ENCODE peak calls at places on chromosomes 12 and 14, in seven cellular contexts. M, X, L, H, K, S and Y are unnamed samples.

GRCh38 chr12:88793091-88793490 is 212.8 kb upstream of the KITLG start:
- DNase-seq in X (no peak), H (no peak), S (no peak), L (no peak), K (no peak), M (no peak), Y (no peak)

GRCh38 chr12:97968641-97969171 is 506.1 kb downstream of the RMST start:
- DNase-seq in M (no peak), L (no peak), X (no peak), S (no peak), H (no peak), K (no peak), Y (no peak)

GRCh38 chr12:104701756-104702155 is 245.0 kb downstream of the CHST11 start:
- DNase-seq in M (no peak), H (no peak), S (no peak), L (no peak), K (no peak), X (no peak), Y (no peak)

GRCh38 chr14:62162998-62163589 is 400.9 kb downstream of the SNAPC1 start:
- DNase-seq in M (peak), H (peak), K (no peak), L (no peak), S (no peak), X (peak), Y (no peak)

GRCh38 chr14:57375156-57375555 is 15.2 kb upstream of the NAA30 start:
- DNase-seq in M (no peak), S (no peak), X (no peak), K (no peak), H (no peak), L (no peak), Y (no peak)

GRCh38 chr12:63846249-63846967 is 1.9 kb downstream of the SRGAP1 start:
- DNase-seq in L (no peak), K (no peak), S (no peak), H (peak), M (no peak), X (no peak), Y (no peak)

GRCh38 chr14:63155511-63156189 is 48.6 kb upstream of the RHOJ start:
- DNase-seq in K (no peak), S (no peak), X (no peak), H (peak), L (no peak), M (no peak), Y (no peak)

GRCh38 chr12:6363330-6364036 is 11.9 kb downstream of the SCNN1A start:
- DNase-seq in X (peak), S (peak), K (no peak), H (peak), L (peak), M (no peak), Y (peak)

GRCh38 chr12:41956353-41956752 is 188.3 kb downstream of the GXYLT1 start:
- DNase-seq in X (no peak), M (no peak), H (no peak), S (no peak), L (no peak), K (no peak), Y (no peak)